ENCODE peak calls at places on chromosomes 5 and 9, in nine cellular contexts. J is stimulated activated CD8-positive, alpha-beta memory T cell treated with anti-CD3 and anti-CD28 coated beads, Interleukin-4, amount 100 ng/mL, for 1 hour; Q is T-cell; M is CD4-positive, alpha-beta memory T cell; R is heart right ventricle; G is NCI-H1436 treated with DMSO at 0.1 percent for 48 hours; I is GM18507; H is stimulated activated effector memory CD8-positive, alpha-beta T cell treated with anti-CD3 and anti-CD28 coated beads, Interleukin-12 subunit alpha, Interleukin-12 subunit beta, amount 100 ng/mL, for 72 hours; F is neuronal stem cell. T is an unnamed sample.

GRCh38 chr5:38872826-38873225 is 27.0 kb downstream of the OSMR start:
- DNase-seq in J (no peak), Q (no peak), M (no peak), R (no peak), G (no peak), I (no peak), H (no peak), F (no peak), T (peak; percentile 15)

GRCh38 chr9:108869092-108869725 is 7.1 kb downstream of the ACTL7A start:
- DNase-seq in J (no peak), Q (no peak), M (no peak), R (no peak), G (no peak), I (no peak), H (no peak), F (no peak), T (peak; percentile 60)

GRCh38 chr5:154136141-154136540 is 54.4 kb upstream of the GALNT10 start:
- DNase-seq in J (no peak), Q (no peak), M (no peak), R (no peak), G (no peak), I (no peak), H (no peak), F (no peak), T (no peak)

GRCh38 chr5:2106721-2107120 is 224.0 kb upstream of the IRX4 start:
- DNase-seq in J (no peak), Q (no peak), M (no peak), R (no peak), G (no peak), I (no peak), H (no peak), F (no peak), T (no peak)

GRCh38 chr5:147887925-147888324 is 9.4 kb downstream of the SCGB3A2 start:
- DNase-seq in J (no peak), Q (no peak), M (no peak), R (no peak), G (no peak), I (no peak), H (no peak), F (no peak), T (no peak)

GRCh38 chr9:84294551-84294950 is 46.0 kb downstream of the SLC28A3 start:
- DNase-seq in J (no peak), Q (no peak), M (no peak), R (no peak), G (no peak), I (no peak), H (no peak), F (no peak), T (no peak)

GRCh38 chr9:135156525-135157510 is 69.3 kb downstream of the OLFM1 start:
- DNase-seq in J (no peak), Q (no peak), M (peak; percentile 4), R (peak; percentile 48), G (no peak), I (no peak), H (no peak), F (peak; percentile 90), T (no peak)

GRCh38 chr5:62791059-62791458 is 212.4 kb downstream of the LRRC70 start:
- DNase-seq in J (no peak), Q (no peak), M (no peak), R (no peak), G (no peak), I (no peak), H (no peak), F (no peak), T (no peak)

GRCh38 chr5:140042551-140043507 is at the start of gene NRG2:
- DNase-seq in J (peak; percentile 25), Q (peak; percentile 57), M (peak; percentile 45), R (peak; percentile 81), G (no peak), I (peak; percentile 60), H (peak; percentile 74), F (peak; percentile 69), T (peak; percentile 49)

GRCh38 chr5:133994297-133994989 is 10.3 kb downstream of the VDAC1 start:
- DNase-seq in J (no peak), Q (no peak), M (no peak), R (no peak), G (no peak), I (no peak), H (no peak), F (no peak), T (no peak)

GRCh38 chr9:137006116-137007003 is 10.0 kb upstream of the CLIC3 start:
- DNase-seq in J (no peak), Q (no peak), M (no peak), R (no peak), G (no peak), I (no peak), H (peak; percentile 70), F (no peak), T (no peak)

GRCh38 chr5:55603947-55604346 is 69.2 kb upstream of the PLPP1 start:
- DNase-seq in J (no peak), Q (no peak), M (no peak), R (no peak), G (no peak), I (no peak), H (peak; percentile 18), F (no peak), T (peak; percentile 80)

GRCh38 chr9:801399-802071 is 40.0 kb upstream of the DMRT1 start:
- DNase-seq in J (no peak), Q (no peak), M (no peak), R (no peak), G (no peak), I (no peak), H (no peak), F (no peak), T (peak; percentile 85)

GRCh38 chr5:133489632-133490031 is 122.7 kb downstream of the FSTL4 start:
- DNase-seq in J (no peak), Q (no peak), M (no peak), R (no peak), G (no peak), I (no peak), H (no peak), F (no peak), T (no peak)

GRCh38 chr9:69945671-69946141 is 97.9 kb upstream of the MAMDC2 start:
- DNase-seq in J (no peak), Q (no peak), M (no peak), R (peak; percentile 15), G (no peak), I (no peak), H (no peak), F (no peak), T (peak; percentile 48)

GRCh38 chr5:116273458-116274242 is 188.8 kb downstream of the COMMD10 start:
- DNase-seq in J (no peak), Q (no peak), M (no peak), R (no peak), G (no peak), I (no peak), H (no peak), F (no peak), T (peak; percentile 24)

GRCh38 chr5:105687493-105687892 is 1983.2 kb downstream of the EFNA5 start:
- DNase-seq in J (no peak), Q (no peak), M (no peak), R (no peak), G (no peak), I (no peak), H (no peak), F (no peak), T (no peak)

GRCh38 chr9:13457795-13458194 is 178.3 kb upstream of the MPDZ start:
- DNase-seq in J (no peak), Q (no peak), M (no peak), R (no peak), G (no peak), I (no peak), H (no peak), F (no peak), T (no peak)

GRCh38 chr5:113678202-113678601 is 164.7 kb downstream of the YTHDC2 start:
- DNase-seq in J (no peak), Q (no peak), M (no peak), R (no peak), G (no peak), I (no peak), H (no peak), F (no peak), T (no peak)

GRCh38 chr5:87229780-87230179 is 37.9 kb upstream of the RASA1 start:
- DNase-seq in J (no peak), Q (no peak), M (no peak), R (no peak), G (no peak), I (no peak), H (no peak), F (no peak), T (no peak)

GRCh38 chr5:20601678-20602100 is 613.7 kb upstream of the CDH18 start:
- DNase-seq in J (no peak), Q (no peak), M (no peak), R (no peak), G (no peak), I (no peak), H (no peak), F (no peak), T (peak; percentile 30)

GRCh38 chr5:2387224-2388004 is 364.1 kb downstream of the IRX2 start:
- DNase-seq in J (no peak), Q (no peak), M (no peak), R (no peak), G (no peak), I (no peak), H (no peak), F (no peak), T (no peak)

GRCh38 chr9:94097788-94098413 is 13.6 kb downstream of the PTPDC1 start:
- DNase-seq in J (no peak), Q (no peak), M (no peak), R (no peak), G (no peak), I (no peak), H (no peak), F (no peak), T (peak; percentile 95)